ENCODE peak calls at places on chromosomes 4 and X, in six cellular contexts. W is A549, S is K562, L is GM12878, J is HepG2, M is endothelial cell of umbilical vein. P is an unnamed sample.

GRCh38 chr4:3462321-3462789 is 751 bp upstream of the DOK7 start:
- DNase-seq in J (peak), W (no peak), L (no peak), M (no peak), S (no peak), P (no peak)

GRCh38 chrX:2677764-2678163 is 13.3 kb upstream of the CD99 start:
- DNase-seq in W (peak), M (peak), J (no peak), L (no peak), S (peak), P (peak)

GRCh38 chr4:76545161-76545884 is 110.3 kb downstream of the SHROOM3 start:
- DNase-seq in W (no peak), J (no peak), M (no peak), L (no peak), S (no peak), P (peak)

GRCh38 chr4:15963001-15963451 is at the start of gene FGFBP2:
- DNase-seq in S (no peak), W (peak), M (peak), L (no peak), J (peak), P (peak)

GRCh38 chr4:81921757-81922159 is 450.1 kb upstream of the RASGEF1B start:
- DNase-seq in M (no peak), J (no peak), L (no peak), W (no peak), S (no peak), P (no peak)

GRCh38 chr4:47642985-47643745 is 158.1 kb downstream of the ATP10D start:
- DNase-seq in L (no peak), J (no peak), S (no peak), M (no peak), W (no peak), P (no peak)

GRCh38 chrX:16578218-16578617 is 71.7 kb upstream of the S100G start:
- DNase-seq in W (no peak), J (no peak), S (no peak), M (no peak), L (no peak), P (no peak)

GRCh38 chr4:138049350-138049749 is 192.8 kb downstream of the SLC7A11 start:
- DNase-seq in S (no peak), M (peak), W (no peak), L (no peak), J (no peak), P (no peak)

GRCh38 chrX:48703642-48704481 is 7.3 kb downstream of the SUV39H1 start:
- DNase-seq in W (peak), M (no peak), L (no peak), S (no peak), J (no peak), P (no peak)

GRCh38 chr4:187236491-187236890 is 512.8 kb upstream of the FAT1 start:
- DNase-seq in L (no peak), M (no peak), W (no peak), S (no peak), J (no peak), P (no peak)

GRCh38 chr4:25299476-25300203 is 12.9 kb upstream of the ZCCHC4 start:
- DNase-seq in L (no peak), M (no peak), W (no peak), S (no peak), J (peak), P (no peak)

GRCh38 chr4:123588631-123589223 is 192.1 kb downstream of the SPRY1 start:
- DNase-seq in S (no peak), M (no peak), L (peak), J (peak), W (peak), P (peak)

GRCh38 chr4:77220841-77221613 is 64.0 kb downstream of the CCNG2 start:
- DNase-seq in J (no peak), M (no peak), L (no peak), S (peak), W (no peak), P (no peak)

GRCh38 chrX:53076671-53077070 is 5.5 kb upstream of the TSPYL2 start:
- DNase-seq in M (no peak), S (no peak), J (no peak), W (no peak), L (no peak), P (no peak)

GRCh38 chr4:183507928-183508327 is 3.1 kb downstream of the ING2 start:
- DNase-seq in S (peak), J (peak), L (no peak), M (no peak), W (no peak), P (peak)

GRCh38 chr4:14850374-14851097 is 151.7 kb upstream of the CPEB2 start:
- DNase-seq in M (no peak), W (no peak), J (no peak), L (no peak), S (no peak), P (peak)

GRCh38 chr4:15778742-15779231 is 659 bp downstream of the CD38 start:
- DNase-seq in J (no peak), L (no peak), W (peak), M (no peak), S (no peak), P (peak)

GRCh38 chr4:184854673-184855072 is 28.9 kb upstream of the ACSL1 start:
- DNase-seq in L (no peak), J (no peak), M (no peak), W (no peak), S (no peak), P (peak)

GRCh38 chr4:7393491-7394183 is 41.1 kb downstream of the PSAPL1 start:
- DNase-seq in W (no peak), L (no peak), S (no peak), M (no peak), J (no peak), P (no peak)

GRCh38 chrX:139224953-139225665 is 305.4 kb upstream of the F9 start:
- DNase-seq in S (no peak), L (no peak), M (no peak), J (no peak), W (no peak), P (no peak)

GRCh38 chr4:98507299-98507698 is 151.1 kb downstream of the TSPAN5 start:
- DNase-seq in S (no peak), W (no peak), L (no peak), J (no peak), M (no peak), P (no peak)

GRCh38 chrX:67720344-67720743 is 176.5 kb downstream of the AR start:
- DNase-seq in W (no peak), M (peak), L (no peak), S (no peak), J (no peak), P (no peak)

GRCh38 chr4:108181704-108182103 is 13.0 kb upstream of the LEF1 start:
- DNase-seq in W (no peak), J (peak), L (no peak), S (peak), M (no peak), P (peak)

GRCh38 chrX:135295238-135295943 is 13.9 kb upstream of the ETDC start:
- DNase-seq in L (peak), M (peak), W (no peak), J (no peak), S (no peak), P (no peak)

GRCh38 chrX:155053656-155054055 is 17.3 kb downstream of the CMC4 start:
- DNase-seq in W (no peak), S (no peak), M (no peak), L (no peak), J (no peak), P (no peak)

GRCh38 chr4:26482508-26483462 is 7.5 kb downstream of the CCKAR start:
- DNase-seq in J (no peak), W (no peak), L (no peak), M (no peak), S (no peak), P (no peak)

GRCh38 chrX:138745215-138745614 is 33.7 kb upstream of the FGF13 start:
- DNase-seq in S (peak), M (peak), L (peak), W (peak), J (peak), P (peak)

GRCh38 chrX:1485033-1485432 is 32.3 kb upstream of the ASMTL start:
- DNase-seq in S (no peak), L (no peak), M (no peak), J (no peak), W (no peak), P (no peak)

GRCh38 chr4:38101563-38101962 is 141.4 kb downstream of the PTTG2 start:
- DNase-seq in J (no peak), M (no peak), S (no peak), L (no peak), W (no peak), P (no peak)
- TF ChIP-seq CTCF in J (no peak), M (no peak), S (no peak), L (no peak), W (no peak), P (no peak)

GRCh38 chr4:54100607-54101189 is 735 bp downstream of the GSX2 start:
- DNase-seq in W (no peak), S (no peak), L (no peak), M (no peak), J (no peak), P (no peak)
- H3K4me3 ChIP-seq in W (peak), S (no peak), L (peak), M (peak), J (peak), P (no peak)

GRCh38 chrX:95626748-95627147 is 1057.9 kb upstream of the DIAPH2 start:
- DNase-seq in M (no peak), S (no peak), L (no peak), W (no peak), J (no peak), P (no peak)

GRCh38 chrX:95628796-95629195 is 1055.8 kb upstream of the DIAPH2 start:
- DNase-seq in M (no peak), L (no peak), J (no peak), S (no peak), W (no peak), P (no peak)

DNA sequence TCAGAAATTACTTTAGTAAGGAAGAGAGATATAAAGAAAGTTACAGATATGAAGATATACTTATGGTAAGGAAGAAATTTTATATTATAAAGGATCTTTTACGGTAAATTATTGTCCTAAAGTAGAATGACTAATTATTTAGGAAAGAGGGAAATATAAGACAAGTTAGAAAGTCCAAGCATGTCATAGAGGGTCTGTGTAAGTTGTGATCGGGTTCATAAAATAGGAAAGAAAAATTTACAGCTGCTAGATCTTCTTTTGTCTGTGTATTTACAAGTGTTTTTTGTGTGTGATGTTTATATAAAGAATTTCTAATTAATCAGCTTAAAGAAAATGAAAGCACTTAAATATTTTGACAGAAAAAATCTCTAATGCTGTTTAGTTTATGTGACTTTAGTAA is 1054.9 kb upstream of the DIAPH2 start:
- DNase-seq in M (no peak), J (no peak), L (no peak), S (no peak), W (no peak), P (peak)
- TF ChIP-seq MYC in M (no peak), J (no peak), L (no peak), S (no peak), W (no peak), P (no peak)

DNA sequence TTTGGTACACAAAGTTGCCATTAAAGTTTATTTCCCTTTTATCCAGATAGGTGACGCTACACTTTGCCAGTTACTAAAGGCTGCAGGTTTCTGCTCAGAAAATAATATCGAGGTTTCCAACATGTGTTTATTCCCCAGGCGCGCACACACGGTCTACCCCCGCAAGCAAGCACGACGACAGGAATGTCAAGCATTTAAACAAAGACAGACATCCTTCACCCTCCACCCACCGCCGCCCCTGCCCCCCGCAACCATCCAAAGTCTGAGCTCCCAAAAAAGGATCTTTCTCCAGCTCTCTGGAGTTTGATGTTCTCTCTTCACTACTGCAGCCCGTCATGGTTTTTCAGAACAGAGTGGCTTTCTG is 1.3 kb upstream of the PCDH7 start:
- DNase-seq in L (no peak), M (peak), S (no peak), W (peak), J (no peak), P (no peak)
- TF ChIP-seq CTCF in L (no peak), M (no peak), S (no peak), W (no peak), J (no peak), P (no peak)

DNA sequence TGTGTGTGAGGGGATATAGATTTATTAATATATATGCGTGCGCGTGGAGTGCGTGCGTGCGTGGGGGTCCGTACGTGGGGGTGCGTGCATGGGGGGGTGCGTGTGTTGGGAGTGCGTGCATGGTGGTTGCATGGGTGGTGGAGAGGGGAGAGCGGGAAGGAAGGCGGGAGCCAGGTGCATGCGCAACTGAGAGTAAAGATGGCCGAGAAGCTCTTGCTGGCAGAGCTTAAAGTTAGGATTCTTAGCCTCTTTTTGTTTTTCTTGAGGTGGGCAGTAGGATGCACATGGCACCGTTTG is 45.8 kb downstream of the TEX13B start:
- DNase-seq in W (no peak), J (no peak), S (no peak), M (no peak), L (no peak), P (no peak)
- H3K4me3 ChIP-seq in W (no peak), J (no peak), S (no peak), M (no peak), L (no peak), P (no peak)

GRCh38 chr4:174170091-174170490 is 113.4 kb downstream of the FBXO8 start:
- DNase-seq in S (no peak), J (no peak), M (no peak), L (no peak), W (no peak), P (no peak)

GRCh38 chr4:174172274-174172673 is 111.2 kb downstream of the FBXO8 start:
- DNase-seq in W (no peak), L (no peak), M (no peak), J (no peak), S (no peak), P (no peak)

GRCh38 chr4:174177536-174177935 is 105.9 kb downstream of the FBXO8 start:
- DNase-seq in W (no peak), J (no peak), L (no peak), M (no peak), S (no peak), P (no peak)

GRCh38 chr4:174170906-174171305 is 112.6 kb downstream of the FBXO8 start:
- DNase-seq in L (no peak), J (no peak), M (no peak), W (no peak), S (no peak), P (no peak)

GRCh38 chr4:174173360-174173759 is 110.1 kb downstream of the FBXO8 start:
- DNase-seq in W (no peak), M (no peak), J (no peak), S (no peak), L (no peak), P (no peak)
- TF ChIP-seq MYC in W (no peak), M (no peak), J (no peak), S (no peak), L (no peak), P (no peak)

P was measured in NB4.